ENCODE peak calls at places on chromosomes 11 and 22, in seven cellular contexts. M is activated B cell treated with CpG ODN at 0.5 μM for 24 hours, X is fibroblast of lung, I is right lobe of liver, Z is stomach, D is psoas muscle, S is MCF 10A. V is an unnamed sample.

GRCh38 chr11:79762271-79762935 is 321.6 kb upstream of the TENM4 start:
- DNase-seq in Z (no peak), X (peak; percentile 36), I (no peak), S (peak; percentile 24), D (no peak), M (no peak), V (no peak)

GRCh38 chr11:288328-289144 is at the start of gene PGGHG:
- DNase-seq in I (peak; percentile 86), Z (peak; percentile 84), X (no peak), M (peak; percentile 78), D (peak; percentile 85), S (peak; percentile 32), V (peak; percentile 45)

GRCh38 chr11:6371825-6372224 is 18.4 kb upstream of the SMPD1 start:
- DNase-seq in D (no peak), I (no peak), M (no peak), Z (no peak), X (no peak), S (no peak), V (no peak)

GRCh38 chr11:63832336-63832735 is 6.6 kb upstream of the MARK2 start:
- DNase-seq in D (no peak), S (no peak), I (no peak), X (no peak), Z (no peak), M (no peak), V (no peak)

GRCh38 chr22:49881856-49882255 is 28.2 kb downstream of the ZBED4 start:
- DNase-seq in Z (no peak), S (no peak), X (no peak), I (no peak), D (no peak), M (no peak), V (no peak)

GRCh38 chr22:35661377-35661937 is 13.2 kb downstream of the APOL6 start:
- DNase-seq in X (peak; percentile 33), D (no peak), M (no peak), S (no peak), I (no peak), Z (no peak), V (no peak)

GRCh38 chr22:32697331-32697995 is 104.0 kb upstream of the TIMP3 start:
- DNase-seq in M (no peak), S (peak; percentile 39), D (no peak), I (no peak), Z (no peak), X (no peak), V (no peak)

GRCh38 chr11:46055371-46055770 is 65.9 kb downstream of the PHF21A start:
- DNase-seq in X (peak; percentile 47), Z (no peak), D (no peak), S (peak; percentile 8), I (no peak), M (no peak), V (no peak)

GRCh38 chr11:34464591-34465036 is 25.9 kb downstream of the CAT start:
- DNase-seq in D (no peak), X (no peak), Z (no peak), M (no peak), I (no peak), S (no peak), V (no peak)

GRCh38 chr22:18048441-18048898 is 24.1 kb upstream of the MICAL3 start:
- DNase-seq in X (peak; percentile 80), Z (no peak), D (peak; percentile 64), M (no peak), I (no peak), S (no peak), V (no peak)

GRCh38 chr11:5690736-5691135 is 1.1 kb downstream of the TRIM22 start:
- DNase-seq in D (no peak), S (no peak), X (peak; percentile 34), M (no peak), I (no peak), Z (no peak), V (no peak)

GRCh38 chr11:116219171-116219635 is 553.6 kb downstream of the BUD13 start:
- DNase-seq in S (no peak), X (no peak), D (no peak), Z (no peak), I (no peak), M (no peak), V (no peak)

GRCh38 chr11:33869511-33870422 is 22.1 kb downstream of the LMO2 start:
- DNase-seq in X (peak; percentile 14), D (peak; percentile 81), S (peak; percentile 33), Z (no peak), I (no peak), M (peak; percentile 57), V (peak; percentile 28)

GRCh38 chr11:126601136-126601535 is 245.7 kb downstream of the ST3GAL4 start:
- DNase-seq in D (no peak), I (no peak), X (no peak), Z (no peak), M (no peak), S (no peak), V (no peak)

GRCh38 chr22:17303840-17304779 is 65.2 kb upstream of the CECR2 start:
- DNase-seq in Z (peak; percentile 21), M (peak; percentile 37), S (no peak), D (no peak), I (no peak), X (no peak), V (no peak)

GRCh38 chr11:3104961-3105790 is 48.0 kb upstream of the CARS1 start:
- DNase-seq in D (peak; percentile 47), S (no peak), X (no peak), M (no peak), I (no peak), Z (peak; percentile 14), V (no peak)

GRCh38 chr11:12287009-12287373 is 90.4 kb upstream of the PARVA start:
- DNase-seq in S (peak; percentile 87), D (peak; percentile 76), Z (peak; percentile 24), X (peak; percentile 94), I (no peak), M (no peak), V (no peak)

GRCh38 chr11:92714111-92714510 is 255.3 kb upstream of the MTNR1B start:
- DNase-seq in S (no peak), Z (no peak), X (no peak), I (no peak), D (no peak), M (no peak), V (no peak)

GRCh38 chr11:126797801-126798200 is 202.8 kb downstream of the KIRREL3 start:
- DNase-seq in M (no peak), D (no peak), X (no peak), Z (no peak), I (no peak), S (no peak), V (no peak)

GRCh38 chr11:109970516-109971183 is 122.5 kb upstream of the ZC3H12C start:
- DNase-seq in S (no peak), X (no peak), D (no peak), Z (no peak), I (no peak), M (no peak), V (no peak)

GRCh38 chr11:105229758-105230157 is 90.2 kb upstream of the CARD18 start:
- DNase-seq in M (no peak), Z (no peak), I (no peak), S (no peak), X (peak; percentile 57), D (no peak), V (no peak)

GRCh38 chr11:8685306-8685705 is 2.7 kb downstream of the RPL27A start:
- DNase-seq in X (no peak), M (no peak), D (no peak), I (no peak), Z (no peak), S (no peak), V (no peak)

GRCh38 chr11:8681837-8682218 is 637 bp downstream of the TRIM66 start:
- DNase-seq in X (no peak), S (no peak), Z (no peak), M (no peak), D (no peak), I (no peak), V (no peak)

GRCh38 chr11:8682219-8683114 is at the start of the genes RPL27A and TRIM66:
- DNase-seq in D (peak; percentile 100), I (peak; percentile 99), Z (peak; percentile 99), S (peak; percentile 97), M (peak; percentile 99), X (peak; percentile 97), V (peak; percentile 98)

GRCh38 chr11:8684600-8685290 is 2.2 kb downstream of the RPL27A start:
- DNase-seq in X (no peak), D (no peak), S (no peak), M (no peak), Z (no peak), I (no peak), V (no peak)

DNA sequence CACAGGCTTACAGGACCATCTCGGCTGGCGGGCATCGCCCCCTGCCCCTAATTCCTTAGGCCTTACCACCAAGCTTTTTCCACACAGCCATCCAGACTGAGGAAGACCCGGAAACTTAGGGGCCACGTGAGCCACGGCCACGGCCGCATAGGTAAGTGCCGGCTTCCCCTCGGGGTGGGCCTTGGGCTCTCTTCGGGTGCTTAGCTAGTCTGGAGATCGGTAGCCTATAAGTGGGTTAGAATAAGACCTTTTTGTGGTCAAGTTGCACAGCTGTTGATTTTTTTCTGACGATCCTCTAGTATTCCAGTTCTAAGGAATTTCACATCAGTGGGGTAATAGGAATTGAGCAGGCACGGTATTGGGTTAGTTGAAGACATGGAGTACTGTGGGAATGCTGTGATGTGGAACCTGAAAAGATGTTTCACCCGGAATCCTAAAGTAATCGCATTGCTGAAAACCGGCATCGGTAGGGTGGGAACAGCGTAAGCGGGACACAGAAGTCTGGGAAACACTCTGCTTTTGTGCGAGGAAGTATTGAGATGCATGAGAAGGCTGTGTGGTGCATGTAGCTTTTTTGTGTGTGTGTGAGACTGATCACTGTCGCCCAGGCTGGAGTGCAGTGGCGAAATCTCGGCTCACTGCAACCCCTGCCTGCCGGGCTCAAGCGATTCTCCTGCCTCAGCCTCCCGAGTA is 669 bp downstream of the RPL27A start:
- DNase-seq in I (no peak), X (no peak), Z (no peak), S (no peak), M (no peak), D (no peak), V (peak; percentile 16)
- TF ChIP-seq CTCF in I (no peak), X (no peak), Z (no peak), S (no peak), M (no peak), D (no peak), V (no peak)

GRCh38 chr22:39728236-39728860 is 157.8 kb downstream of the CACNA1I start:
- DNase-seq in S (no peak), I (no peak), Z (no peak), M (no peak), X (no peak), D (no peak), V (no peak)
- TF ChIP-seq CTCF in S (no peak), I (no peak), Z (no peak), M (no peak), X (no peak), D (no peak), V (no peak)

GRCh38 chr11:120108154-120108784 is 29.6 kb downstream of the TRIM29 start:
- DNase-seq in I (peak; percentile 74), Z (peak; percentile 80), X (peak; percentile 46), D (peak; percentile 80), S (peak; percentile 66), M (peak; percentile 59), V (peak; percentile 74)
- TF ChIP-seq CTCF in I (peak; percentile 98), Z (peak; percentile 99), X (peak; percentile 99), D (peak; percentile 99), S (peak; percentile 99), M (no peak), V (peak; percentile 99)

DNA sequence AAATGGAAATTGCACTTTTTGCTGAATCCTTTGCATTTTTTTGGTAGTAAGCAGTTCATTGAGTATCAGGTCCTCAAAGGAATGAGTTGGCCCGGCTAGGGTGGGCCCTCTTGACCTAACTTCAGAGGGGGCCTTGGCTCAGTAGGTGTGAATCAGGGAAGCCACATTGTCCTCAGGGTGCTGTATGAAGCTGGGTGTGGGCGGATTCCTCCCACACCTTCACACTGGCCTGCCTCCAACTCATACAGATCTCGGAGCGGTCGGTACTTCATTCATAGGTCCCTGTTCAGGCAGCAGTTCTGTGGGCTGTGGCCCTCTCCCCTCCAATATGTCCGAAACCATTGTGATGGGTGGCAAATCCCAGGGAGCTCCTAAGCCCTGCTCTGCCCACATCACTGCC is 47.4 kb upstream of the OR4B1 start:
- DNase-seq in I (no peak), S (no peak), D (no peak), Z (no peak), X (no peak), M (no peak), V (no peak)
- TF ChIP-seq CTCF in I (no peak), S (no peak), D (no peak), Z (no peak), X (no peak), M (no peak), V (no peak)

V was measured in progenitor cell of endocrine pancreas.